ENCODE peak calls at places on chromosome 17, in four cellular contexts. One of them, this sample, is unnamed. For H3K4me1, the result is how much of the 10 kb centered on the place peaks cover.

GRCh38 chr17:30116661-30117547 is at the start of gene NSRP1:
- DNase-seq in ovary: peak
- DNase-seq in Peyer's patch: peak
- DNase-seq in heart right ventricle: peak
- DNase-seq in this sample: peak

GRCh38 chr17:6843241-6843890 is 11.8 kb upstream of the TEKT1 start:
- DNase-seq in ovary: no peak
- DNase-seq in Peyer's patch: no peak
- DNase-seq in heart right ventricle: no peak
- DNase-seq in this sample: peak

GRCh38 chr17:41678907-41679739 is 9.6 kb upstream of the EIF1 start:
- DNase-seq in ovary: no peak
- DNase-seq in Peyer's patch: peak
- DNase-seq in heart right ventricle: no peak
- DNase-seq in this sample: peak

GRCh38 chr17:1959871-1960569 is 65.1 kb downstream of the RTN4RL1 start:
- DNase-seq in ovary: peak
- DNase-seq in Peyer's patch: no peak
- DNase-seq in heart right ventricle: no peak
- DNase-seq in this sample: no peak

GRCh38 chr17:19364699-19365498 is 2.4 kb upstream of the B9D1 start:
- DNase-seq in ovary: peak
- DNase-seq in Peyer's patch: no peak
- DNase-seq in heart right ventricle: no peak
- DNase-seq in this sample: no peak

GRCh38 chr17:33970271-33970670 is 284.8 kb upstream of the CCL2 start:
- DNase-seq in ovary: no peak
- DNase-seq in Peyer's patch: no peak
- DNase-seq in heart right ventricle: no peak
- DNase-seq in this sample: no peak

GRCh38 chr17:81381632-81382577 is 13.4 kb upstream of the BAHCC1 start:
- DNase-seq in ovary: no peak
- DNase-seq in Peyer's patch: no peak
- DNase-seq in heart right ventricle: no peak
- DNase-seq in this sample: peak

GRCh38 chr17:30220414-30220813 is 15.1 kb downstream of the SLC6A4 start:
- DNase-seq in ovary: no peak
- DNase-seq in Peyer's patch: no peak
- DNase-seq in heart right ventricle: no peak
- DNase-seq in this sample: no peak

GRCh38 chr17:45096926-45097325 is 35.4 kb downstream of the PLCD3 start:
- DNase-seq in ovary: no peak
- DNase-seq in Peyer's patch: no peak
- DNase-seq in heart right ventricle: no peak
- DNase-seq in this sample: no peak

GRCh38 chr17:17416007-17416399 is 60.8 kb upstream of the MED9 start:
- DNase-seq in ovary: no peak
- DNase-seq in Peyer's patch: no peak
- DNase-seq in heart right ventricle: no peak
- DNase-seq in this sample: peak
- H3K4me1 ChIP-seq in ovary: under half
- H3K4me1 ChIP-seq in Peyer's patch: under half
- H3K4me1 ChIP-seq in heart right ventricle: half or more
- H3K4me1 ChIP-seq in this sample: under half

DNA sequence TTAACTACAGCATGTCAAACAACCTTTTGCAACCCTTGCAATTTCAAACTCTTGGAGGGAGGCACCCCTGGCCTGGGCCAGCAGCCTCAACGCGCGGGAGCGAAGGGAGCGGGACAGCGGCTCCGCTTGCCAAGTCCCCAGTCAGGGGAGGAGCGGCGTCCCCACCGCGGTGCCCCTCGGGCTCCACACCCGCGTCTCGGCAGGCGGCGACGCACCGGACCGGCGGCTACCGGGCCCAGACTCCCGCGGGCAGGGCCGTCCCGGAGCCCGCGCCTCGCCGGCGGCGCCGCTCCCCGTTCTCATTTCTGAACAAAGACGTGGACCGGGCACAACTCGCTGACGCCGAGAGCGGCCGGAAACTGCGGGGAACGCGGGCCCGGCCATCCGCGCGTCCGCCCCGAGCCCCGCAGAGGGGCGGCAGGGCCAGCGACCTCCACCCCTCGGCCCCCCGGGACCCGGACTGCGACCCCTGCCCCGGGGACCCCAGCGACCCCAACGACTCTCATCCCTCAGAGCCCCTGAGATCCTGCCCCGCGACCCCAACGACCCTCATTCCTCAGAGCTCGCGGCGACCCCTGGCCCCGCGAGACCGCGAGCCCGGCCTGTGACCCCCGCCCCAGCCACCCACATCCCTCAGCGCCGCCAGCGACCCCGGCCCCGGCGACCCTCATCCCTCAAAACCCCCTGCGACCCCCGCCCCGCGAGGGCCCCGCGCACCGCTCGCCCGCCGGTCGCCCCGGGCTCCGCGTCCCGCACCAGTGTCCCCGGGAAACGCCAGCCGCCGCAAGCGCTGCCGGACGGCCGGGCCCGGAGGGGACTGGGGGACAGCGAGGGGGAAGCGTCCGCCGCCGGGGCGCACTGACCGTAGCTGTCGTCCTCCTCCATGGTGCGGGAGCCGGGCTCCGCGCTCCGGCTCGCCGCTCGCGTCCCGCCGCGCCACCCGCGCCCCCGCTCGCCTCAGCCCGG is at the start of gene CYTH1:
- DNase-seq in ovary: no peak
- DNase-seq in Peyer's patch: peak
- DNase-seq in heart right ventricle: peak
- DNase-seq in this sample: peak
- H3K4me1 ChIP-seq in ovary: under half
- H3K4me1 ChIP-seq in Peyer's patch: under half
- H3K4me1 ChIP-seq in heart right ventricle: under half
- H3K4me1 ChIP-seq in this sample: under half

GRCh38 chr17:59848778-59849177 is 44.0 kb downstream of the TUBD1 start:
- DNase-seq in ovary: no peak
- DNase-seq in Peyer's patch: peak
- DNase-seq in heart right ventricle: peak
- DNase-seq in this sample: no peak

GRCh38 chr17:59853168-59853918 is 39.4 kb downstream of the TUBD1 start:
- DNase-seq in ovary: no peak
- DNase-seq in Peyer's patch: peak
- DNase-seq in heart right ventricle: no peak
- DNase-seq in this sample: peak

GRCh38 chr17:59846391-59847165 is 46.2 kb downstream of the TUBD1 start:
- DNase-seq in ovary: peak
- DNase-seq in Peyer's patch: peak
- DNase-seq in heart right ventricle: no peak
- DNase-seq in this sample: no peak

GRCh38 chr17:59848385-59848668 is 44.4 kb downstream of the TUBD1 start:
- DNase-seq in ovary: no peak
- DNase-seq in Peyer's patch: peak
- DNase-seq in heart right ventricle: no peak
- DNase-seq in this sample: no peak

DNA sequence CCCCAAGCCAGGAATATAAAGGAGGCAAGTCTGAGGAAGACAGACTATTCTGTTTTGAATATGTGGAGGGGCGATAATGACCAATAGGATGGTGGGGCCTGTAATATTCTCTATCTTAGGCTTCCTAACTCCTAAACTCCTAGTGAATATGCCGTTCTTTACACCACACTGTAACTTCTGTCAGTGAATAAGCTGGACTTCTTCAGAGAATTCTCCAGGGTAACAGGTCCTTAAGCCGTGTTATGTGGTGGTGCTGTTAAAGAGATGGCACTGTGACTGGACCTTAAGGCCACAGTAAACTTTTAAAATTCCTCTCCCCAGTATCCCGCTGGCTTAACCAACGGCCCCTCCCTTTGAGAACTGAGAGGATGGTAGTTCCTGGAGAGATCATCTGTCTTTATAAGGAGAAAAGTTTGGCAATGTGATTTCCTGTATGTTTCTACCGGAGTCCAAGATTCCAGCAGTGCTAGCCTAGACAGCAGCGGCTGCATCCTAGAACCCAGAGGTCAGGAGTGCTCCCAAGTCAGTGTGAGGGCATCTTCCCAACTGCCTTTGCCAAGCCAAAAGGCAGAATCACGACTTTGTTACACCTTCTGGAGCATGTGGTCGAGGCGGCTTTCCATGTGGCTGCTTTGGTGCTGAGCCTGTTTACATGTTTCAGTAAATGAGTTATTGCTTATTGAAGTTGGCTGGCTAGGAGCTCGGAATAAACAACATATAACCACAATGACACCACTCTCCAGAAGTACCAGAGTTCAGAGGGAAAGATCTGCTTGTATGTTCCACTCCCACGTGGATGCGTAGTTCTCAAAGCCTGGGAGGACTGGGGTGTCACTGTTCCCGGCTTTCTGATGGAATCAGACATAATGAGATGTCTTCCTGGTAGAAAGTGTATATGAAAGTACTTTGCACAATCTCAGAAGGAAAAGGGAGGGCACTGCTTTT is 41.0 kb downstream of the TUBD1 start:
- DNase-seq in ovary: peak
- DNase-seq in Peyer's patch: peak
- DNase-seq in heart right ventricle: no peak
- DNase-seq in this sample: no peak
- H3K4me1 ChIP-seq in ovary: under half
- H3K4me1 ChIP-seq in Peyer's patch: half or more
- H3K4me1 ChIP-seq in heart right ventricle: under half
- H3K4me1 ChIP-seq in this sample: under half

GRCh38 chr17:14919580-14920160 is 345.5 kb downstream of the PMP22 start:
- DNase-seq in ovary: no peak
- DNase-seq in Peyer's patch: no peak
- DNase-seq in heart right ventricle: no peak
- DNase-seq in this sample: no peak
- H3K4me1 ChIP-seq in ovary: under half
- H3K4me1 ChIP-seq in Peyer's patch: under half
- H3K4me1 ChIP-seq in heart right ventricle: under half
- H3K4me1 ChIP-seq in this sample: under half

GRCh38 chr17:72121164-72122001 is 563 bp downstream of the SOX9 start:
- DNase-seq in ovary: no peak
- DNase-seq in Peyer's patch: peak
- DNase-seq in heart right ventricle: peak
- DNase-seq in this sample: peak
- H3K4me1 ChIP-seq in ovary: under half
- H3K4me1 ChIP-seq in Peyer's patch: half or more
- H3K4me1 ChIP-seq in heart right ventricle: half or more
- H3K4me1 ChIP-seq in this sample: under half

GRCh38 chr17:75854881-75855309 is 240 bp downstream of the WBP2 start:
- DNase-seq in ovary: no peak
- DNase-seq in Peyer's patch: no peak
- DNase-seq in heart right ventricle: no peak
- DNase-seq in this sample: no peak
- H3K4me1 ChIP-seq in ovary: under half
- H3K4me1 ChIP-seq in Peyer's patch: under half
- H3K4me1 ChIP-seq in heart right ventricle: half or more
- H3K4me1 ChIP-seq in this sample: under half

GRCh38 chr17:50685691-50686493 is 21.8 kb downstream of the ANKRD40 start:
- DNase-seq in ovary: no peak
- DNase-seq in Peyer's patch: no peak
- DNase-seq in heart right ventricle: no peak
- DNase-seq in this sample: no peak
- H3K4me1 ChIP-seq in ovary: under half
- H3K4me1 ChIP-seq in Peyer's patch: half or more
- H3K4me1 ChIP-seq in heart right ventricle: under half
- H3K4me1 ChIP-seq in this sample: under half

GRCh38 chr17:77287432-77288068 is 146.8 kb downstream of the SEC14L1 start:
- DNase-seq in ovary: no peak
- DNase-seq in Peyer's patch: peak
- DNase-seq in heart right ventricle: peak
- DNase-seq in this sample: no peak
- H3K4me1 ChIP-seq in ovary: under half
- H3K4me1 ChIP-seq in Peyer's patch: under half
- H3K4me1 ChIP-seq in heart right ventricle: under half
- H3K4me1 ChIP-seq in this sample: under half

This sample was measured in Karpas-422.